ENCODE peak calls at places on chromosomes 7 and 10, in six cellular contexts. One of them, this sample, is unnamed.

GRCh38 chr7:1262441-1262840 is 29.8 kb downstream of the UNCX start:
- DNase-seq in GM19239: no peak
- DNase-seq in fibroblast of pulmonary artery: no peak
- DNase-seq in body of pancreas: no peak
- DNase-seq in pancreas: no peak
- DNase-seq in CD4-positive, alpha-beta T cell: no peak
- DNase-seq in this sample: no peak

GRCh38 chr10:113581092-113581491 is 28.2 kb downstream of the HABP2 start:
- DNase-seq in fibroblast of pulmonary artery: no peak
- DNase-seq in CD4-positive, alpha-beta T cell: no peak
- DNase-seq in body of pancreas: no peak
- DNase-seq in pancreas: no peak
- DNase-seq in GM19239: no peak
- DNase-seq in this sample: no peak

GRCh38 chr7:111639894-111640293 is 77.6 kb upstream of the IMMP2L start:
- DNase-seq in GM19239: no peak
- DNase-seq in CD4-positive, alpha-beta T cell: no peak
- DNase-seq in fibroblast of pulmonary artery: peak
- DNase-seq in body of pancreas: no peak
- DNase-seq in pancreas: no peak
- DNase-seq in this sample: no peak

GRCh38 chr10:70538195-70538520 is 59.6 kb downstream of the PALD1 start:
- DNase-seq in fibroblast of pulmonary artery: no peak
- DNase-seq in body of pancreas: no peak
- DNase-seq in GM19239: no peak
- DNase-seq in CD4-positive, alpha-beta T cell: no peak
- DNase-seq in pancreas: no peak
- DNase-seq in this sample: no peak

GRCh38 chr7:14233026-14233897 is 243.8 kb upstream of the ETV1 start:
- DNase-seq in CD4-positive, alpha-beta T cell: no peak
- DNase-seq in body of pancreas: no peak
- DNase-seq in pancreas: no peak
- DNase-seq in GM19239: no peak
- DNase-seq in fibroblast of pulmonary artery: peak
- DNase-seq in this sample: no peak

GRCh38 chr10:10817609-10818008 is 200.1 kb upstream of the CELF2 start:
- DNase-seq in CD4-positive, alpha-beta T cell: no peak
- DNase-seq in pancreas: no peak
- DNase-seq in fibroblast of pulmonary artery: no peak
- DNase-seq in body of pancreas: no peak
- DNase-seq in GM19239: no peak
- DNase-seq in this sample: no peak

GRCh38 chr10:112793197-112793921 is 156.7 kb upstream of the TCF7L2 start:
- DNase-seq in GM19239: no peak
- DNase-seq in CD4-positive, alpha-beta T cell: no peak
- DNase-seq in fibroblast of pulmonary artery: no peak
- DNase-seq in pancreas: no peak
- DNase-seq in body of pancreas: no peak
- DNase-seq in this sample: no peak

GRCh38 chr7:55130079-55130476 is 111.3 kb downstream of the EGFR start:
- DNase-seq in fibroblast of pulmonary artery: peak
- DNase-seq in GM19239: no peak
- DNase-seq in pancreas: no peak
- DNase-seq in CD4-positive, alpha-beta T cell: no peak
- DNase-seq in body of pancreas: no peak
- DNase-seq in this sample: no peak

GRCh38 chr10:123287594-123288247 is 133.5 kb downstream of the BUB3 start:
- DNase-seq in GM19239: no peak
- DNase-seq in pancreas: no peak
- DNase-seq in fibroblast of pulmonary artery: peak
- DNase-seq in body of pancreas: no peak
- DNase-seq in CD4-positive, alpha-beta T cell: no peak
- DNase-seq in this sample: no peak

GRCh38 chr10:33122014-33122788 is 164.2 kb upstream of the ITGB1 start:
- DNase-seq in pancreas: no peak
- DNase-seq in CD4-positive, alpha-beta T cell: no peak
- DNase-seq in body of pancreas: no peak
- DNase-seq in GM19239: no peak
- DNase-seq in fibroblast of pulmonary artery: peak
- DNase-seq in this sample: no peak